ENCODE peak calls at places on chromosomes 5 and 9, in five cellular contexts. P is T-cell, M is cardiac septum, E is iPS DF 19.7, J is GM10248. L is an unnamed sample.
A peak's percentile ranks its signal among the peaks of the same experiment; 100 is the strongest.

GRCh38 chr9:99167694-99168093 is 54.0 kb downstream of the ALG2 start:
- DNase-seq in P (no peak), M (no peak), E (no peak), J (no peak), L (peak; percentile 51)

GRCh38 chr9:68844623-68845612 is 139.9 kb downstream of the PIP5K1B start:
- DNase-seq in P (no peak), M (no peak), E (no peak), J (peak; percentile 43), L (peak; percentile 76)

GRCh38 chr9:98774746-98775145 is 21.6 kb downstream of the ANKS6 start:
- DNase-seq in P (no peak), M (no peak), E (no peak), J (peak; percentile 52), L (no peak)

GRCh38 chr9:19934301-19934868 is 145.5 kb upstream of the SLC24A2 start:
- DNase-seq in P (no peak), M (no peak), E (peak; percentile 56), J (no peak), L (no peak)

GRCh38 chr5:152270117-152270516 is 135.0 kb downstream of the NMUR2 start:
- DNase-seq in P (no peak), M (no peak), E (no peak), J (no peak), L (no peak)

GRCh38 chr9:127139775-127140174 is 17.3 kb upstream of the ANGPTL2 start:
- DNase-seq in P (no peak), M (no peak), E (no peak), J (no peak), L (no peak)

GRCh38 chr9:2984481-2984880 is 140.6 kb upstream of the PUM3 start:
- DNase-seq in P (no peak), M (no peak), E (no peak), J (no peak), L (no peak)

GRCh38 chr5:685262-686171 is 7.6 kb downstream of the TPPP start:
- DNase-seq in P (no peak), M (peak; percentile 71), E (no peak), J (no peak), L (no peak)

GRCh38 chr5:176350416-176350815 is 11.1 kb downstream of the KIAA1191 start:
- DNase-seq in P (no peak), M (no peak), E (no peak), J (no peak), L (no peak)

GRCh38 chr9:82894961-82895902 is 167.7 kb downstream of the RASEF start:
- DNase-seq in P (no peak), M (no peak), E (no peak), J (no peak), L (no peak)

GRCh38 chr9:93116049-93116961 is 17.7 kb downstream of the NINJ1 start:
- DNase-seq in P (no peak), M (peak; percentile 93), E (no peak), J (no peak), L (no peak)

GRCh38 chr9:127154003-127154389 is 31.6 kb upstream of the ANGPTL2 start:
- DNase-seq in P (no peak), M (no peak), E (no peak), J (no peak), L (no peak)

GRCh38 chr5:107067391-107067790 is 603.3 kb downstream of the EFNA5 start:
- DNase-seq in P (no peak), M (no peak), E (peak; percentile 3), J (no peak), L (peak; percentile 15)

GRCh38 chr5:172694061-172694460 is 53.0 kb downstream of the NEURL1B start:
- DNase-seq in P (no peak), M (no peak), E (no peak), J (no peak), L (peak; percentile 29)

GRCh38 chr5:157217289-157218024 is 36.8 kb downstream of the ITK start:
- DNase-seq in P (peak; percentile 64), M (no peak), E (no peak), J (no peak), L (no peak)

GRCh38 chr5:9594913-9595312 is 35.2 kb downstream of the TAS2R1 start:
- DNase-seq in P (no peak), M (no peak), E (no peak), J (no peak), L (no peak)

GRCh38 chr5:19531374-19531952 is 456.5 kb downstream of the CDH18 start:
- DNase-seq in P (no peak), M (no peak), E (no peak), J (no peak), L (no peak)

GRCh38 chr9:14783358-14783757 is 60.8 kb upstream of the CER1 start:
- DNase-seq in P (no peak), M (no peak), E (no peak), J (no peak), L (no peak)

GRCh38 chr5:133921069-133921468 is 47.4 kb downstream of the C5orf15 start:
- DNase-seq in P (no peak), M (no peak), E (no peak), J (no peak), L (no peak)

L was measured in GM12865.